ENCODE peak calls at places on chromosomes 1 and 21, in seven cellular contexts. T, V, I, G, O, Q and Y are unnamed samples.

GRCh38 chr1:119968068-119968492 is 71.8 kb upstream of the ADAM30 start:
- DNase-seq in Q (peak), V (peak), O (no peak), G (peak), I (peak), T (no peak), Y (peak)

GRCh38 chr1:118100686-118101300 is 84.2 kb downstream of the SPAG17 start:
- DNase-seq in V (peak), I (no peak), G (peak), Q (no peak), T (no peak), O (peak), Y (peak)

GRCh38 chr1:1605724-1606123 is 5.8 kb upstream of the FNDC10 start:
- DNase-seq in I (no peak), Q (no peak), G (no peak), V (no peak), O (no peak), T (no peak), Y (no peak)

GRCh38 chr1:190479028-190479427 is 1.4 kb upstream of the BRINP3 start:
- DNase-seq in T (peak), G (no peak), Q (no peak), I (no peak), V (no peak), O (no peak), Y (peak)

GRCh38 chr1:62090016-62090415 is 104.6 kb upstream of the L1TD1 start:
- DNase-seq in I (no peak), T (no peak), V (no peak), O (no peak), G (no peak), Q (no peak), Y (no peak)

GRCh38 chr1:218674280-218674773 is 329.2 kb downstream of the TGFB2 start:
- DNase-seq in Q (no peak), O (no peak), V (peak), I (no peak), T (no peak), G (no peak), Y (no peak)

GRCh38 chr1:192539450-192540132 is 36.0 kb upstream of the RGS1 start:
- DNase-seq in O (no peak), V (peak), I (no peak), Q (no peak), G (no peak), T (no peak), Y (no peak)

GRCh38 chr1:147750618-147751217 is 9.7 kb downstream of the GJA5 start:
- DNase-seq in Q (no peak), G (no peak), V (peak), T (no peak), I (no peak), O (no peak), Y (no peak)

GRCh38 chr1:222090103-222090502 is 348.2 kb upstream of the DUSP10 start:
- DNase-seq in Q (no peak), V (no peak), T (no peak), I (no peak), O (no peak), G (no peak), Y (no peak)

GRCh38 chr1:25467193-25467592 is 36.5 kb downstream of the MACO1 start:
- DNase-seq in V (no peak), I (no peak), G (no peak), Q (no peak), T (no peak), O (no peak), Y (no peak)

GRCh38 chr21:38148046-38148445 is 108.7 kb upstream of the KCNJ15 start:
- DNase-seq in O (no peak), G (no peak), V (peak), Q (no peak), T (no peak), I (no peak), Y (no peak)

GRCh38 chr1:65924471-65924870 is 131.8 kb downstream of the PDE4B start:
- DNase-seq in I (no peak), T (no peak), Q (no peak), O (no peak), G (no peak), V (peak), Y (no peak)

GRCh38 chr1:45752014-45752413 is 1.6 kb upstream of the IPP start:
- DNase-seq in O (no peak), Q (no peak), I (no peak), G (no peak), T (no peak), V (no peak), Y (no peak)

GRCh38 chr1:163450986-163451385 is 129.2 kb downstream of the NUF2 start:
- DNase-seq in T (no peak), Q (no peak), G (no peak), I (no peak), V (no peak), O (no peak), Y (no peak)

GRCh38 chr1:209583408-209583807 is at the start of gene CAMK1G:
- DNase-seq in Q (no peak), O (no peak), G (no peak), T (peak), I (no peak), V (peak), Y (peak)

GRCh38 chr1:1120096-1120495 is 4.2 kb upstream of the C1orf159 start:
- DNase-seq in G (no peak), V (no peak), O (no peak), T (no peak), Q (no peak), I (no peak), Y (no peak)

GRCh38 chr1:79259390-79260336 is 253.1 kb upstream of the ADGRL4 start:
- DNase-seq in O (no peak), G (no peak), V (peak), Q (no peak), I (no peak), T (no peak), Y (no peak)

DNA sequence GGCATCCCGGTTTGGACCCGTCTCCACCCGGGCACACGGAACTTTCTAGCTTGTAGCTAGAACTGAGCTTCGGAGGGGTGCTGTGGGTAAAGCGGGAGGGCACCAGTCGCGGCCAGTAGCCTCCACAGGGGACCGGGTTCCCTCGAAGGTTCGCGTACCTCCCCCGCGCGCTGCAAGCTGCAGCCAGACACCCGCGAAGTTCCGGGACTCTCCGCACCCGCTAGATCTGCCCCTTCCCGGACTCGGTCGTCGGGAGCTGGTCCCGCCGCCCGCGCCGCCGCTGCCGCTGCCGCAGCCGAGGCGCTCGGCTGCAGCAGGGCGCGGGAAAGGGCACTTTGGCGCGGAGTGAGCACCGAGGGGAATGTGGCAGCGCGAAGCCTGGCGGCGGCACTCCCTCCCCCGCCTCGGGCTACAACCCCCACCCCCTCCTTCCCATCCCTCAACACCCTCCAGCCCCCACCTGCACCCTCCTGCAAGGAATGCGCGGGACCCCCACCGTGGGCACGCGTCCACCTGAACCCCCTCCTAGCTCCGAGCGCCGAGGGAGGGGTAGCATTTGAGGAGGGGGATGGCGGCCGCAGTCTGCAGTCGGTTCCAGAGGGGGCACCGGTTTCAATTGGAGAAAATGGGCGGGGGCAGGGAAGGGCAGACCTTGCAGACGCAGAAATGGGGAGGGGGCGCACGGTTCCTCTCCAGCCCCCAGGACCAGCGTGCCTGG is 1.1 kb downstream of the CSMD2 start:
- DNase-seq in O (no peak), I (no peak), Q (no peak), G (no peak), V (no peak), T (no peak), Y (no peak)
- H3K4me3 ChIP-seq in O (peak), I (peak), Q (peak), G (peak), V (peak), T (peak), Y (no peak)

GRCh38 chr1:116911779-116912469 is 2.2 kb downstream of the PTGFRN start:
- DNase-seq in Q (no peak), I (no peak), T (no peak), G (no peak), V (no peak), O (no peak), Y (no peak)

GRCh38 chr1:116912846-116913245 is 3.1 kb downstream of the PTGFRN start:
- DNase-seq in V (no peak), O (no peak), G (no peak), T (no peak), Q (no peak), I (no peak), Y (no peak)

GRCh38 chr1:116910379-116911165 is 856 bp downstream of the PTGFRN start:
- DNase-seq in Q (peak), G (peak), O (peak), I (peak), V (peak), T (no peak), Y (peak)

GRCh38 chr1:116909511-116910378 is at the start of gene PTGFRN:
- DNase-seq in O (peak), Q (no peak), T (peak), I (peak), V (peak), G (peak), Y (peak)

GRCh38 chr1:116911166-116911553 is 1.4 kb downstream of the PTGFRN start:
- DNase-seq in G (no peak), T (no peak), V (no peak), O (no peak), Q (no peak), I (no peak), Y (peak)
- H3K4me3 ChIP-seq in G (peak), T (peak), V (peak), O (peak), Q (no peak), I (peak), Y (peak)

DNA sequence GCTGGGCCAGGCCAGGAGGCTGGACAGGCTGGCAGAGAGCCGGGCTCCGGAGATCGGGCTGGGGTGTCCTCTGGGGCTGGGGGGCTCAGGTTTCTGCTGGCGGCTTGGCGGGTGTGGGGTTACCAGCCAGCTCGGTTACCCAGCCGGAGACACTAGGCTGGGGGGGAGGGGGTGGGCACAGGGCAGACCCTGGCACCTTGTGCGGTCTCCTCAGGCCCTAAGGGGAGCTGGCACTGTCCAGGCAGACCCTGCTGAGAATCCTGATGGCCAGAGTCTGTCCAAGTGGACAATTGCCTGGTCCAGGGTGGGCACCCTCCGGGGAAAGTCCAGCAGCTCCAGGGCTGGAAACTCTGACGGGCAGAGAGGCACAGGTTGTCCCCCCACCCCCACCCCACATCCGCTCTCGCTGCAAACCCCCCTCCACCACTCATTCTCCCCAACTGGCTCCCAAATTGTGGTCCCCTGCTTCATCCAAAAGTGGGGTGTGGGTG is 6.7 kb downstream of the ZBTB7B start:
- DNase-seq in T (no peak), O (no peak), I (no peak), Q (no peak), V (no peak), G (no peak), Y (no peak)
- H3K4me3 ChIP-seq in T (no peak), O (peak), I (no peak), Q (peak), V (no peak), G (no peak), Y (no peak)

GRCh38 chr1:15408890-15409399 is 743 bp upstream of the EFHD2 start:
- DNase-seq in T (no peak), G (no peak), O (no peak), I (no peak), V (no peak), Q (no peak), Y (no peak)
- H3K4me3 ChIP-seq in T (peak), G (peak), O (peak), I (peak), V (peak), Q (peak), Y (peak)

GRCh38 chr1:155983191-155984023 is 5.1 kb upstream of the ARHGEF2 start:
- DNase-seq in O (no peak), Q (peak), V (peak), T (no peak), I (peak), G (no peak), Y (no peak)
- H3K4me3 ChIP-seq in O (no peak), Q (no peak), V (no peak), T (no peak), I (peak), G (no peak), Y (no peak)

GRCh38 chr21:45874716-45875415 is 106.7 kb upstream of the COL6A1 start:
- DNase-seq in Q (no peak), O (no peak), V (peak), I (no peak), T (no peak), G (no peak), Y (no peak)
- H3K4me3 ChIP-seq in Q (no peak), O (no peak), V (peak), I (no peak), T (no peak), G (no peak), Y (no peak)

GRCh38 chr1:51621841-51622454 is 5.1 kb downstream of the OSBPL9 start:
- DNase-seq in G (no peak), I (no peak), T (no peak), O (no peak), Q (no peak), V (no peak), Y (no peak)
- H3K4me3 ChIP-seq in G (no peak), I (no peak), T (no peak), O (no peak), Q (no peak), V (peak), Y (no peak)

DNA sequence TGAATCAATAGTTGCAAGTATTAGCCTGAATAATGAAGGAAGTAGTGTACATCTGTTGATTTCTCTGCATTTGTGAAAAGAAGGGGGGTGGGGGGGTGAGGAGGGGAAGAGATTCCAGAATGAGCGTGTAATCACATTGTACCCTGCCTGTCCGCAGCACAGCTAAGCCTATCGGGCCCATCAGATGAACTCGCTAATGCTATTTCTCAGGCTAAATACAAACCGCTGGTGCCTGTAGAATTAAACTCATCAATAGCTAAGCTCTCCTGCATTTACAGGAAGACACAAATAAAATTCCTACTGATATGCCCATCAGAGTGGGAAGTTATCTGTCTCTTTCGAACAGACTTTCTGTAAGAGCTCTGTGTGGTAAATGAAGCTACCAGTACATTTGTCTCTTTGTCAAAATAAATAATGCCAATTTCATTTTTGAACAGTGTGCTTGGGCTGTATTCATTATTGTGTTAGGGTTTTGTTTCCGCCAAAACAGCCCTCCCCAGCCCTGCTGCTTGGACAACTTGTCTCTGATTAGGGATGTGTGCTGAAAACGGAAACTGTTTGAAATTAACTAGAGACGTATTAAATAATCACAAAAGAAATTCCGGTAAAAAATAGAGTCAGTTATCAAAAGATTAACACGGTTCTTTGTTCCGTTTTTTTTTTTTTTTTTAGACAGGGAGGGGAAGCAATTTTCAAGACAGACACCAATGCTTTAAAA is 305.4 kb downstream of the TTLL7 start:
- DNase-seq in I (no peak), T (no peak), G (no peak), V (no peak), O (no peak), Q (no peak), Y (no peak)
- H3K4me3 ChIP-seq in I (peak), T (no peak), G (peak), V (no peak), O (peak), Q (no peak), Y (no peak)

GRCh38 chr1:245153645-245154428 is 948 bp upstream of the KIF26B start:
- DNase-seq in O (no peak), Q (no peak), I (peak), V (peak), T (no peak), G (no peak), Y (no peak)

GRCh38 chr1:245156041-245156735 is 1.4 kb downstream of the KIF26B start:
- DNase-seq in T (peak), O (peak), G (peak), Q (peak), I (peak), V (peak), Y (peak)

GRCh38 chr1:245155186-245156040 is 628 bp downstream of the KIF26B start:
- DNase-seq in T (peak), G (no peak), I (no peak), Q (no peak), O (no peak), V (peak), Y (peak)

GRCh38 chr1:245154429-245155185 is at the start of gene KIF26B:
- DNase-seq in I (peak), G (no peak), Q (no peak), O (no peak), T (peak), V (peak), Y (peak)

DNA sequence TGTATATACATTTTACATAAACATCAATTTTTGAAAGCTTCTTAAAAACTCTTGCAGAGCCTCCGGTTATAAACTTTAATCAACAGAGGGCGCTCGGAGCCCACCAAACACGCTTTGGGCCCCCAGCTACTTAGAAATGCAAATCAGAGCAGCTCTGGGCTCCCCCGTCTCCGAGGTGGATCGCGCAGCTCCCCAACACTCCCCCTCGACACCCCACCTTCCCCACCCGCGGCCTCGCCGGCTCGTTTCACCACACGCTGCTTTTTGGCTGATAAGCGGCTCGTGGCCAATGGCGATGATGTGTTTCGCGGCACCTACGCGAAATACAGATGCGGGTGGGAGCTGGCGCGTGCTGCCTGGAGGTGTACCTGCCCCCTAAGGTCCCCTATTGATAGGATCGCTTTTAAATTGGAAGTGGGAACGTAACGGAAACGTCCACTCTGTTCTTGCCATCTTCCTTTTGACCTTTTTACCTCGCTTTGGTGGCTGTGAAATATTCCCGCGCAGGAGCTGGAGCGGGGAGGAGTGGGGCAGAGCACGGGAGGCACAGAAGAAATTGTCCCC is 1.6 kb upstream of the KIF26B start:
- DNase-seq in O (peak), G (no peak), T (peak), Q (no peak), V (peak), I (peak), Y (peak)
- H3K4me3 ChIP-seq in O (peak), G (peak), T (peak), Q (peak), V (peak), I (peak), Y (peak)